ENCODE peak calls at places on chromosomes 13 and 19, in eight cellular contexts. One of them, this sample, is unnamed.

GRCh38 chr19:42356686-42357085 is 31.3 kb downstream of the MEGF8 start:
- DNase-seq in prostate gland: no peak
- DNase-seq in A549: no peak
- DNase-seq in right atrium auricular region: no peak
- DNase-seq in tibial nerve: no peak
- DNase-seq in cardiac fibroblast: no peak
- DNase-seq in pancreas: no peak
- DNase-seq in psoas muscle: no peak
- DNase-seq in this sample: no peak

GRCh38 chr13:75635621-75636338 is at the start of gene LMO7:
- DNase-seq in prostate gland: peak
- DNase-seq in A549: peak
- DNase-seq in right atrium auricular region: no peak
- DNase-seq in tibial nerve: peak
- DNase-seq in cardiac fibroblast: peak
- DNase-seq in pancreas: peak
- DNase-seq in psoas muscle: peak
- DNase-seq in this sample: no peak

GRCh38 chr13:70098669-70099068 is 9.0 kb upstream of the ATXN8OS start:
- DNase-seq in prostate gland: no peak
- DNase-seq in A549: no peak
- DNase-seq in right atrium auricular region: no peak
- DNase-seq in tibial nerve: no peak
- DNase-seq in cardiac fibroblast: peak
- DNase-seq in pancreas: no peak
- DNase-seq in psoas muscle: no peak
- DNase-seq in this sample: no peak

GRCh38 chr19:41691268-41691970 is 3.3 kb upstream of the CEACAM7 start:
- DNase-seq in prostate gland: no peak
- DNase-seq in A549: peak
- DNase-seq in right atrium auricular region: peak
- DNase-seq in tibial nerve: no peak
- DNase-seq in cardiac fibroblast: peak
- DNase-seq in pancreas: peak
- DNase-seq in psoas muscle: no peak
- DNase-seq in this sample: no peak

GRCh38 chr19:29769997-29770396 is 41.8 kb upstream of the CCNE1 start:
- DNase-seq in prostate gland: no peak
- DNase-seq in A549: no peak
- DNase-seq in right atrium auricular region: no peak
- DNase-seq in tibial nerve: no peak
- DNase-seq in cardiac fibroblast: no peak
- DNase-seq in pancreas: no peak
- DNase-seq in psoas muscle: no peak
- DNase-seq in this sample: no peak

GRCh38 chr19:3250675-3251074 is 26.2 kb downstream of the CELF5 start:
- DNase-seq in prostate gland: no peak
- DNase-seq in A549: peak
- DNase-seq in right atrium auricular region: no peak
- DNase-seq in tibial nerve: no peak
- DNase-seq in cardiac fibroblast: peak
- DNase-seq in pancreas: no peak
- DNase-seq in psoas muscle: no peak
- DNase-seq in this sample: no peak

GRCh38 chr19:51366999-51367564 is 894 bp upstream of the ETFB start:
- DNase-seq in prostate gland: no peak
- DNase-seq in A549: no peak
- DNase-seq in right atrium auricular region: peak
- DNase-seq in tibial nerve: no peak
- DNase-seq in cardiac fibroblast: no peak
- DNase-seq in pancreas: no peak
- DNase-seq in psoas muscle: peak
- DNase-seq in this sample: no peak

GRCh38 chr19:40804783-40805242 is 5.8 kb downstream of the EGLN2 start:
- DNase-seq in prostate gland: peak
- DNase-seq in A549: no peak
- DNase-seq in right atrium auricular region: no peak
- DNase-seq in tibial nerve: no peak
- DNase-seq in cardiac fibroblast: no peak
- DNase-seq in pancreas: no peak
- DNase-seq in psoas muscle: no peak
- DNase-seq in this sample: no peak

GRCh38 chr19:4390862-4391693 is 9.3 kb downstream of the SH3GL1 start:
- DNase-seq in prostate gland: peak
- DNase-seq in A549: no peak
- DNase-seq in right atrium auricular region: no peak
- DNase-seq in tibial nerve: no peak
- DNase-seq in cardiac fibroblast: no peak
- DNase-seq in pancreas: no peak
- DNase-seq in psoas muscle: peak
- DNase-seq in this sample: no peak

GRCh38 chr13:36382030-36382429 is 35.8 kb upstream of the SPART start:
- DNase-seq in prostate gland: no peak
- DNase-seq in A549: no peak
- DNase-seq in right atrium auricular region: no peak
- DNase-seq in tibial nerve: no peak
- DNase-seq in cardiac fibroblast: peak
- DNase-seq in pancreas: no peak
- DNase-seq in psoas muscle: no peak
- DNase-seq in this sample: no peak

GRCh38 chr19:42816901-42817300 is 51.4 kb upstream of the PSG8 start:
- DNase-seq in prostate gland: no peak
- DNase-seq in A549: peak
- DNase-seq in right atrium auricular region: no peak
- DNase-seq in tibial nerve: no peak
- DNase-seq in cardiac fibroblast: peak
- DNase-seq in pancreas: no peak
- DNase-seq in psoas muscle: no peak
- DNase-seq in this sample: no peak

GRCh38 chr19:16078759-16079707 is 2.7 kb downstream of the TPM4 start:
- DNase-seq in prostate gland: peak
- DNase-seq in A549: peak
- DNase-seq in right atrium auricular region: peak
- DNase-seq in tibial nerve: peak
- DNase-seq in cardiac fibroblast: peak
- DNase-seq in pancreas: peak
- DNase-seq in psoas muscle: peak
- DNase-seq in this sample: peak

GRCh38 chr19:13198634-13199033 is 48.4 kb downstream of the IER2 start:
- DNase-seq in prostate gland: no peak
- DNase-seq in A549: no peak
- DNase-seq in right atrium auricular region: no peak
- DNase-seq in tibial nerve: no peak
- DNase-seq in cardiac fibroblast: no peak
- DNase-seq in pancreas: no peak
- DNase-seq in psoas muscle: no peak
- DNase-seq in this sample: no peak

GRCh38 chr19:13190781-13191540 is 40.8 kb downstream of the IER2 start:
- DNase-seq in prostate gland: no peak
- DNase-seq in A549: no peak
- DNase-seq in right atrium auricular region: no peak
- DNase-seq in tibial nerve: no peak
- DNase-seq in cardiac fibroblast: no peak
- DNase-seq in pancreas: no peak
- DNase-seq in psoas muscle: no peak
- DNase-seq in this sample: no peak

DNA sequence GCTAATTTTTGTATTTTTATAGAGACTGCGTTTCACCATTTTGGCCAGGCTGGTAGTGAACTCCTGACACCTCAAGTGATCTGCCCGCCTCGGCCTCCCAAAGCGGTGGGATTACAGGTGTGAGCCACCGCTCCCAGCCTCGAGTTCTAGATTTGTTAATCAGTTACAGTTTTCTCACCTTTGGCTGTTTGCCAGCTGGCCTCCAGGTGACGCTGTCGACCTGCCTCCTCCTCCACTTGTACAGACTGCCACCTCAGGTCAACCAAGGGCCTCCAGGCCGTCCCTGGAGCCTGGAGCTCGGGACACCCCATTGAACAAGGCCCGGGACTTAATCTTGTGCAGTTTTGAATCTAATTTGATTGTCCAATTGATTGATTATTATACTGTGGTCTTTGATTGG is 45.5 kb downstream of the IER2 start:
- DNase-seq in prostate gland: no peak
- DNase-seq in A549: peak
- DNase-seq in right atrium auricular region: no peak
- DNase-seq in tibial nerve: no peak
- DNase-seq in cardiac fibroblast: no peak
- DNase-seq in pancreas: peak
- DNase-seq in psoas muscle: no peak
- DNase-seq in this sample: no peak
- TF ChIP-seq CTCF in prostate gland: no peak
- TF ChIP-seq CTCF in A549: no peak
- TF ChIP-seq CTCF in right atrium auricular region: no peak
- TF ChIP-seq CTCF in tibial nerve: no peak
- TF ChIP-seq CTCF in cardiac fibroblast: no peak
- TF ChIP-seq CTCF in pancreas: no peak
- TF ChIP-seq CTCF in psoas muscle: no peak
- TF ChIP-seq CTCF in this sample: no peak

GRCh38 chr19:1265611-1266115 is 3.5 kb upstream of the CIRBP start:
- DNase-seq in prostate gland: peak
- DNase-seq in A549: peak
- DNase-seq in right atrium auricular region: peak
- DNase-seq in tibial nerve: no peak
- DNase-seq in cardiac fibroblast: peak
- DNase-seq in pancreas: peak
- DNase-seq in psoas muscle: peak
- DNase-seq in this sample: no peak
- H3K4me3 ChIP-seq in prostate gland: peak
- H3K4me3 ChIP-seq in A549: peak
- H3K4me3 ChIP-seq in right atrium auricular region: peak
- H3K4me3 ChIP-seq in tibial nerve: peak
- H3K4me3 ChIP-seq in cardiac fibroblast: peak
- H3K4me3 ChIP-seq in pancreas: peak
- H3K4me3 ChIP-seq in psoas muscle: peak
- H3K4me3 ChIP-seq in this sample: no peak

GRCh38 chr13:29771247-29771646 is 79.2 kb downstream of the UBL3 start:
- DNase-seq in prostate gland: no peak
- DNase-seq in A549: peak
- DNase-seq in right atrium auricular region: no peak
- DNase-seq in tibial nerve: no peak
- DNase-seq in cardiac fibroblast: peak
- DNase-seq in pancreas: no peak
- DNase-seq in psoas muscle: no peak
- DNase-seq in this sample: no peak
- TF ChIP-seq CTCF in prostate gland: peak
- TF ChIP-seq CTCF in A549: peak
- TF ChIP-seq CTCF in right atrium auricular region: peak
- TF ChIP-seq CTCF in tibial nerve: peak
- TF ChIP-seq CTCF in cardiac fibroblast: no peak
- TF ChIP-seq CTCF in pancreas: peak
- TF ChIP-seq CTCF in psoas muscle: peak
- TF ChIP-seq CTCF in this sample: peak

GRCh38 chr19:6589711-6590457 is 1.1 kb downstream of the CD70 start:
- DNase-seq in prostate gland: no peak
- DNase-seq in A549: no peak
- DNase-seq in right atrium auricular region: no peak
- DNase-seq in tibial nerve: no peak
- DNase-seq in cardiac fibroblast: no peak
- DNase-seq in pancreas: no peak
- DNase-seq in psoas muscle: no peak
- DNase-seq in this sample: no peak

GRCh38 chr19:6588508-6589345 is 2.2 kb downstream of the CD70 start:
- DNase-seq in prostate gland: no peak
- DNase-seq in A549: no peak
- DNase-seq in right atrium auricular region: no peak
- DNase-seq in tibial nerve: no peak
- DNase-seq in cardiac fibroblast: no peak
- DNase-seq in pancreas: no peak
- DNase-seq in psoas muscle: no peak
- DNase-seq in this sample: no peak

GRCh38 chr19:6587998-6588507 is 2.9 kb downstream of the CD70 start:
- DNase-seq in prostate gland: no peak
- DNase-seq in A549: no peak
- DNase-seq in right atrium auricular region: no peak
- DNase-seq in tibial nerve: no peak
- DNase-seq in cardiac fibroblast: no peak
- DNase-seq in pancreas: no peak
- DNase-seq in psoas muscle: no peak
- DNase-seq in this sample: no peak

GRCh38 chr19:6593651-6594416 is 2.9 kb upstream of the CD70 start:
- DNase-seq in prostate gland: no peak
- DNase-seq in A549: no peak
- DNase-seq in right atrium auricular region: no peak
- DNase-seq in tibial nerve: no peak
- DNase-seq in cardiac fibroblast: peak
- DNase-seq in pancreas: no peak
- DNase-seq in psoas muscle: no peak
- DNase-seq in this sample: no peak

DNA sequence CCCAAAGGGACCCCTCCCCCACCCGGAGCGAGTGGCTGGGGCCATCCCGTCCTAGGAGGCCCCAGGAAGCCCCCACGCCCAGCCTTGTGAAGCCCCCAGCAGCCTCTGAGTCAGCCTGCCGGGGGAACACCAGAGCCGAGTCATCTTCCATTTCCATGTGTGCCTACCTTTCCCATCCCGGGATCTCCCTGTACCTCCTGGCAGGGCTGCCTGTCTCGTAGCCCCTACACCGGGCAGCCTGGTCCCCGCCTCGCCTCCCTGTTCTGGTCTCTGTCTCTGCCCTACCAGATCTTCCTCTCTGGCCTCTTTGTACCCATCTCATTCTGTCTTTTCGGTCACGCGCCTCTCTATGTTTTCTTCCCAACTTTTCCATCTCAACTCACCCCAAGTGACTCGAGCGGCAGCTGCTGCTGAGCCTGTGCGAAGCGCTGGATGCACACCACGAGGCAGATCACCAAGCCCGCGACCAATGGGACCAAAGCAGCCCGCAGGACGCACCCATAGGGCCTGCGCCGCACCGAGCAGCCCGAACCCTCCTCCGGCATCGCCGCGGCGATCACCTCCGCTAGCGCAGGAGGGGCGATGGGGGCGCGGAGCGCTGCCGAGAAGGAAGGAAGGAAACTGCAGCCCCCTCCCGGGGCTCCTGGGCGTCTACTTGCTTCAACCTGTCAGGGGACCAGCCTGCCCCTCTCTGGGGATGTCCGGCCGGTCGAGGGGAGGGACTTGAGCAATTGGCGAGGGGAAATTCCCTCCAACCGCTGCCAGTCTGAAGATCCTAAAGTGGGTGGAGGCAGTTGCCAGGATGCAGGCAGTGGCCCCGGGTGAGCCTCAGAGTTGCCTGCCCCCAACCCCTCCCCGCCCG is at the start of gene CD70:
- DNase-seq in prostate gland: no peak
- DNase-seq in A549: peak
- DNase-seq in right atrium auricular region: no peak
- DNase-seq in tibial nerve: no peak
- DNase-seq in cardiac fibroblast: no peak
- DNase-seq in pancreas: no peak
- DNase-seq in psoas muscle: peak
- DNase-seq in this sample: no peak
- H3K4me3 ChIP-seq in prostate gland: no peak
- H3K4me3 ChIP-seq in A549: peak
- H3K4me3 ChIP-seq in right atrium auricular region: no peak
- H3K4me3 ChIP-seq in tibial nerve: no peak
- H3K4me3 ChIP-seq in cardiac fibroblast: no peak
- H3K4me3 ChIP-seq in pancreas: no peak
- H3K4me3 ChIP-seq in psoas muscle: peak
- H3K4me3 ChIP-seq in this sample: no peak

GRCh38 chr13:61466280-61466679 is 50.6 kb upstream of the PCDH20 start:
- DNase-seq in prostate gland: no peak
- DNase-seq in A549: peak
- DNase-seq in right atrium auricular region: no peak
- DNase-seq in tibial nerve: no peak
- DNase-seq in cardiac fibroblast: no peak
- DNase-seq in pancreas: no peak
- DNase-seq in psoas muscle: no peak
- DNase-seq in this sample: no peak
- TF ChIP-seq CTCF in prostate gland: no peak
- TF ChIP-seq CTCF in A549: no peak
- TF ChIP-seq CTCF in right atrium auricular region: peak
- TF ChIP-seq CTCF in tibial nerve: no peak
- TF ChIP-seq CTCF in cardiac fibroblast: no peak
- TF ChIP-seq CTCF in pancreas: no peak
- TF ChIP-seq CTCF in psoas muscle: no peak
- TF ChIP-seq CTCF in this sample: peak

This sample was measured in LNCaP clone FGC.